ENCODE peak calls at places on chromosome 13, in seven cellular contexts. D, O, R, Q, J, C and P are unnamed samples.

GRCh38 chr13:106473174-106473573 is 62.3 kb downstream of the EFNB2 start:
- DNase-seq in D (no peak), O (no peak), R (no peak), Q (no peak), J (no peak), C (no peak), P (no peak)

GRCh38 chr13:33078268-33078667 is 62.0 kb downstream of the KL start:
- DNase-seq in D (no peak), O (no peak), R (no peak), Q (no peak), J (no peak), C (no peak), P (no peak)

GRCh38 chr13:21232599-21232998 is 56.1 kb downstream of the MRPL57 start:
- DNase-seq in D (no peak), O (no peak), R (no peak), Q (no peak), J (no peak), C (no peak), P (no peak)

GRCh38 chr13:79871594-79871993 is 390.6 kb downstream of the NDFIP2 start:
- DNase-seq in D (no peak), O (no peak), R (no peak), Q (no peak), J (no peak), C (no peak), P (no peak)

GRCh38 chr13:35817642-35818576 is 313.3 kb downstream of the DCLK1 start:
- DNase-seq in D (no peak), O (no peak), R (no peak), Q (no peak), J (no peak), C (no peak), P (no peak)

GRCh38 chr13:99989376-99990044 is 7.9 kb downstream of the ZIC2 start:
- DNase-seq in D (no peak), O (no peak), R (no peak), Q (no peak), J (no peak), C (no peak), P (no peak)

GRCh38 chr13:66831317-66831716 is 398.8 kb downstream of the PCDH9 start:
- DNase-seq in D (no peak), O (no peak), R (no peak), Q (no peak), J (no peak), C (no peak), P (no peak)

GRCh38 chr13:46119883-46120614 is 15.2 kb upstream of the CPB2 start:
- DNase-seq in D (peak), O (peak), R (peak), Q (no peak), J (no peak), C (no peak), P (peak)

GRCh38 chr13:94494021-94494420 is 14.5 kb upstream of the DCT start:
- DNase-seq in D (no peak), O (no peak), R (no peak), Q (no peak), J (no peak), C (no peak), P (no peak)

GRCh38 chr13:101627556-101627943 is 175.1 kb downstream of the ITGBL1 start:
- DNase-seq in D (no peak), O (peak), R (no peak), Q (no peak), J (no peak), C (no peak), P (peak)

GRCh38 chr13:20989883-20990282 is 71.5 kb downstream of the LATS2 start:
- DNase-seq in D (no peak), O (no peak), R (no peak), Q (no peak), J (no peak), C (no peak), P (no peak)

GRCh38 chr13:50230365-50230978 is 215.2 kb downstream of the KCNRG start:
- DNase-seq in D (no peak), O (peak), R (no peak), Q (no peak), J (no peak), C (peak), P (no peak)

GRCh38 chr13:28611654-28612131 is 47.2 kb upstream of the POMP start:
- DNase-seq in D (no peak), O (peak), R (peak), Q (no peak), J (no peak), C (no peak), P (peak)

GRCh38 chr13:20714563-20715339 is 11.3 kb downstream of the IL17D start:
- DNase-seq in D (no peak), O (peak), R (no peak), Q (no peak), J (no peak), C (no peak), P (peak)

DNA sequence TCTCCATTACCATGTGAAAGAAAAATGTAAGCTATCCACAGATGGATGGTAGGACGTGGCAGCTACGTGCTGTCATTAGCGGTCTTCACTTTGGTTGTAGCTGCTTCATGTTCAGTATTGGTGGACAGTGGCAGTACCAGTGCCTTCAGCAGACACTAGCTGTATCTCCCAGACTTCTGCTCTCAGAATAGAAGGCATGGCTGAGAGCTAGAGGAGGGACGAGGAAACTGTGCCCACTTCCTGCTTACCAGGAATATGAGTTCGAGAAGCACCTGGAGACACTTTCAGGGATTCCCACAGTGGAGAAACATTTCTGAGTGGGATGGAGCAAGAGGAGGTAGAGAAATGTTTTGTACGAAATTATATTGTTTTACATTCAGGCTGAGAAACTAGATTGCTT is 6.9 kb upstream of the SHISA2 start:
- DNase-seq in D (no peak), O (no peak), R (no peak), Q (no peak), J (no peak), C (no peak), P (no peak)
- H3K9ac ChIP-seq in D (no peak), O (no peak), R (no peak), Q (no peak), J (no peak), C (no peak), P (no peak)

DNA sequence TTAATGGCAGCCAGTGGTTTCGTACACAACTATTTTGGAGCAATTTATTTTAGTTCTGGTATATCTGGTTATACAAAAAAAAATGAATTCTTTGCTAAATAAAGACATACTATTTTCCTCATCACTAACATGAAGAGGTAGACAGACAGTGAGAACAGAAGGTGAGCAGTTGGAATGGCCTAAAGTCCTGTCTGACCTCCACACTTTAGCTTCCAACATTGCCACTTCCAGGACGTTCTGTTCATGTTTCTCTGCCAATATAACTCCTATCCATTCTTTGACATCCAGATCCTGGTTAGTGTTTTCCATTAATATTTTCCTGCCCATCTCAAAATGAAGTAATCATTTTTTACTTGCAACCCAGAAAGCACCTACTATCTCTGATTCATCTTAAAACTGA is 112.9 kb upstream of the FRY start:
- DNase-seq in D (no peak), O (no peak), R (no peak), Q (no peak), J (no peak), C (no peak), P (no peak)
- TF ChIP-seq POLR2A in D (no peak), O (no peak), R (no peak), Q (no peak), J (no peak), C (no peak), P (no peak)

GRCh38 chr13:97268772-97269171 is 46.6 kb downstream of the MBNL2 start:
- DNase-seq in D (no peak), O (no peak), R (no peak), Q (no peak), J (no peak), C (no peak), P (peak)
- H3K9ac ChIP-seq in D (peak), O (no peak), R (no peak), Q (no peak), J (no peak), C (no peak), P (peak)

GRCh38 chr13:52159159-52159982 is at the start of gene NEK3:
- DNase-seq in D (peak), O (peak), R (peak), Q (no peak), J (peak), C (peak), P (peak)
- TF ChIP-seq POLR2A in D (no peak), O (no peak), R (peak), Q (peak), J (no peak), C (peak), P (no peak)

GRCh38 chr13:44756411-44756810 is 180.3 kb upstream of the TSC22D1 start:
- DNase-seq in D (no peak), O (no peak), R (no peak), Q (no peak), J (no peak), C (no peak), P (peak)
- H3K9ac ChIP-seq in D (no peak), O (no peak), R (no peak), Q (no peak), J (no peak), C (no peak), P (peak)

DNA sequence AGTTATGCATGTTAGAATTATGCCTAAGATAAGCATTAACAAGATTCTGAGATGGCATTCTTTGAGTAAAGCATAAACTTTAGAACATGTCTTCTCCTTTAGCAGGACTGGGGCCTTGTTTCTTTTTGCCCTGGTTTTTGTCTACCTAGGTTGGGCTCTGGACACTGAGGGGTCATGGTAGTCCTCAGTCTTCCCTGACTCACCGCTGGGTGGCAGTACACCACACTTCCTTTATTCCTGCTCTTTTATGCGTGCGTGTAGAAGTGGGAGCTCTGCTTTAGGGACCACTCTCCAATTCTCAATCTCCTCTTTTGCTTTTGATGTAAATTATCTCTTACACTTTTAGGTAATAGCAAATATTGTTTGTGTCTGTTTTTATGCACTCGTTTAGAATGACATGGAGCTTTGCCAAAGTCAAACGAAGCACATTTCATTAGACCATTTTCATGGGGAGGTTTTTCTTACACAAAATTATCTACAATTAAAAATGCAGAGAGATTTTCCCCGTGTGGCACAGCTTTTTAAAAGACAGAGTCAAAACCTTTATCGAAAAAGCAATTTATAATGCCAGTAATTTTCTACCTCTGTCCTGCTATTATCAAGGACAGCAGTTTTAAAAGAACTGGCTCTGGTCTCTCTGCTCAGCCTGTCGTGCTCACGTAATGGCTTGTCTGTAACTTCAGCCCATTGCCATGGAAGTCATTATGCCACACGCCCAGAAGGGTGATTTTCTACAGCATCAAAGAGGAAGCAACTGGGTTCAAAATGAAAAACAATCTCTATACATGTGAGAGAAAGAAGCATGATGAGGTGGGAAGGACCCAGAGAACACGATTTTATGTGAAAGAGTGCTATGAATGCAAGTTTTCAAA is 413.9 kb downstream of the COG6 start:
- DNase-seq in D (peak), O (peak), R (peak), Q (no peak), J (no peak), C (peak), P (peak)
- TF ChIP-seq POLR2A in D (no peak), O (no peak), R (no peak), Q (no peak), J (no peak), C (no peak), P (no peak)

GRCh38 chr13:43006893-43007631 is 15.0 kb upstream of the EPSTI1 start:
- DNase-seq in D (no peak), O (peak), R (no peak), Q (no peak), J (no peak), C (peak), P (no peak)

GRCh38 chr13:42999491-42999890 is 7.5 kb upstream of the EPSTI1 start:
- DNase-seq in D (no peak), O (no peak), R (no peak), Q (no peak), J (no peak), C (no peak), P (no peak)

GRCh38 chr13:43003729-43004128 is 11.7 kb upstream of the EPSTI1 start:
- DNase-seq in D (no peak), O (no peak), R (no peak), Q (no peak), J (no peak), C (no peak), P (no peak)

GRCh38 chr13:43005460-43006236 is 13.6 kb upstream of the EPSTI1 start:
- DNase-seq in D (no peak), O (peak), R (no peak), Q (no peak), J (no peak), C (peak), P (peak)

DNA sequence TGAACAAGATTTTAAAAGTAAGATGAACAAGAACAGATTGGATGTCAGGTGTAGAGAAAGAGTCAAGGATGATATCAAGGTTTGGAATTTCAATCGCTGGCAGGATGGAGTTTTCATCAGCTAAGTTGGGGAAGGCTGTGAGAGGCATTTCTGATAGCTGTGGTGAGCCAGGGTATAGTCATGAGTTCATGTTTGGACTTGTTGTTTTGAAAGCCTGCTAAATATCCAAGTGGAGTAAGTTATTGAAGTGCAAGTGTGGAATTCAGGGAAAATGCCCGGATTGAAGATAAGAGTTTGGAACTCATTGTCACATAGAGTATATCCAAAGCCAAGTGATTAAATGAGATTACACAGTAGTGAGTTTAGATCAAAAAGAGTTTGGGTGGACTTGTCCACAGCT is 11.0 kb upstream of the EPSTI1 start:
- DNase-seq in D (no peak), O (peak), R (no peak), Q (no peak), J (no peak), C (no peak), P (no peak)
- H3K9ac ChIP-seq in D (no peak), O (no peak), R (no peak), Q (no peak), J (no peak), C (no peak), P (no peak)

GRCh38 chr13:114069376-114070097 is 62.9 kb downstream of the RASA3 start:
- DNase-seq in D (no peak), O (no peak), R (no peak), Q (no peak), J (no peak), C (no peak), P (no peak)

GRCh38 chr13:114067886-114068722 is 64.3 kb downstream of the RASA3 start:
- DNase-seq in D (no peak), O (no peak), R (no peak), Q (no peak), J (no peak), C (no peak), P (no peak)

GRCh38 chr13:114067381-114067885 is 65.0 kb downstream of the RASA3 start:
- DNase-seq in D (no peak), O (peak), R (no peak), Q (peak), J (no peak), C (no peak), P (no peak)

GRCh38 chr13:114070098-114070799 is 62.2 kb downstream of the RASA3 start:
- DNase-seq in D (no peak), O (no peak), R (no peak), Q (no peak), J (no peak), C (no peak), P (no peak)

GRCh38 chr13:114068723-114069322 is 63.6 kb downstream of the RASA3 start:
- DNase-seq in D (no peak), O (peak), R (no peak), Q (no peak), J (no peak), C (no peak), P (peak)
- TF ChIP-seq POLR2A in D (no peak), O (no peak), R (no peak), Q (no peak), J (no peak), C (no peak), P (no peak)